ENCODE peak calls at places on chromosomes 12 and 14, in seven cellular contexts. Q is mammary epithelial cell, Y is SK-N-SH, I is kidney, G is prostate gland, T is ascending aorta, P is H9. C is an unnamed sample.
A peak's percentile ranks its signal among the peaks of the same experiment; 100 is the strongest.

GRCh38 chr14:61153436-61153835 is 127.7 kb downstream of the TMEM30B start:
- DNase-seq in Y (peak; percentile 33), I (no peak), P (no peak), T (no peak), Q (peak; percentile 45), G (no peak), C (peak; percentile 53)

GRCh38 chr12:127245437-127245836 is 1021.5 kb upstream of the TMEM132C start:
- DNase-seq in T (no peak), Q (peak; percentile 77), Y (no peak), I (no peak), P (no peak), G (no peak), C (no peak)

GRCh38 chr12:54173906-54174471 is 14.8 kb downstream of the SMUG1 start:
- DNase-seq in G (no peak), Q (no peak), T (no peak), P (no peak), I (no peak), Y (no peak), C (no peak)

GRCh38 chr12:120856980-120857379 is 47.2 kb downstream of the SPPL3 start:
- DNase-seq in P (no peak), G (no peak), I (no peak), Q (peak; percentile 61), T (no peak), Y (no peak), C (no peak)

GRCh38 chr12:32159381-32159780 is 52.7 kb downstream of the BICD1 start:
- DNase-seq in T (no peak), G (no peak), I (no peak), Y (no peak), Q (no peak), P (no peak), C (no peak)

GRCh38 chr12:65123435-65124063 is 2.4 kb upstream of the WIF1 start:
- DNase-seq in G (no peak), P (no peak), I (no peak), Y (peak; percentile 15), T (no peak), Q (peak; percentile 6), C (no peak)

GRCh38 chr14:51607677-51608076 is 44.0 kb upstream of the FRMD6 start:
- DNase-seq in Y (no peak), T (no peak), P (no peak), G (no peak), I (no peak), Q (no peak), C (no peak)

GRCh38 chr12:77795699-77796098 is 35.0 kb upstream of the NAV3 start:
- DNase-seq in P (no peak), I (no peak), Y (no peak), G (no peak), Q (no peak), T (no peak), C (no peak)

GRCh38 chr12:92078167-92079053 is 67.2 kb downstream of the BTG1 start:
- DNase-seq in I (no peak), Q (peak; percentile 97), Y (no peak), P (no peak), T (no peak), G (no peak), C (no peak)

GRCh38 chr14:34064349-34064748 is 113.5 kb upstream of the EGLN3 start:
- DNase-seq in I (no peak), P (no peak), Y (no peak), Q (peak; percentile 40), G (peak; percentile 17), T (no peak), C (no peak)

GRCh38 chr14:21917699-21918436 is 244.2 kb upstream of the OR4E1 start:
- DNase-seq in Q (peak; percentile 30), P (no peak), T (no peak), I (no peak), G (peak; percentile 31), Y (peak; percentile 11), C (peak; percentile 68)

GRCh38 chr12:25806271-25806670 is 152.2 kb upstream of the RASSF8 start:
- DNase-seq in Y (no peak), G (no peak), Q (peak; percentile 76), T (no peak), I (no peak), P (no peak), C (no peak)

GRCh38 chr12:101759396-101760047 is 20.3 kb upstream of the SYCP3 start:
- DNase-seq in P (no peak), T (no peak), Q (peak; percentile 19), G (no peak), Y (peak; percentile 59), I (no peak), C (no peak)

GRCh38 chr14:52397844-52398243 is 83.7 kb downstream of the PTGER2 start:
- DNase-seq in Q (no peak), G (no peak), T (no peak), I (no peak), P (no peak), Y (no peak), C (no peak)

GRCh38 chr12:4214912-4215861 is 58.4 kb upstream of the CCND2 start:
- DNase-seq in P (peak; percentile 20), T (peak; percentile 61), Y (no peak), I (no peak), Q (no peak), G (no peak), C (no peak)

GRCh38 chr12:92030618-92031017 is 115.0 kb downstream of the BTG1 start:
- DNase-seq in P (no peak), G (peak; percentile 84), T (no peak), I (no peak), Y (no peak), Q (peak; percentile 43), C (no peak)

GRCh38 chr12:69655616-69656336 is 43.3 kb downstream of the BEST3 start:
- DNase-seq in T (no peak), I (no peak), P (no peak), Q (peak; percentile 76), Y (no peak), G (no peak), C (no peak)

GRCh38 chr12:6546016-6546415 is 9.8 kb downstream of the IFFO1 start:
- DNase-seq in I (no peak), P (peak; percentile 20), Q (no peak), Y (no peak), T (no peak), G (no peak), C (no peak)

GRCh38 chr14:56524971-56525677 is 54.5 kb upstream of the TMEM260 start:
- DNase-seq in G (no peak), I (no peak), Y (no peak), T (no peak), P (no peak), Q (no peak), C (peak; percentile 76)

GRCh38 chr14:74577247-74577947 is 34.6 kb downstream of the LTBP2 start:
- DNase-seq in Y (no peak), P (no peak), I (no peak), Q (no peak), T (no peak), G (no peak), C (no peak)

GRCh38 chr14:37590810-37591139 is 4.3 kb downstream of the FOXA1 start:
- DNase-seq in Q (no peak), T (no peak), I (no peak), Y (no peak), P (no peak), G (no peak), C (no peak)

GRCh38 chr14:91279354-91279753 is 34.9 kb upstream of the GPR68 start:
- DNase-seq in Y (peak; percentile 62), Q (no peak), G (no peak), P (no peak), I (no peak), T (no peak), C (no peak)

GRCh38 chr12:130743606-130744005 is 27.5 kb upstream of the RIMBP2 start:
- DNase-seq in G (no peak), Q (no peak), T (no peak), P (no peak), I (no peak), Y (no peak), C (no peak)

GRCh38 chr12:116222358-116222757 is 55.1 kb downstream of the MED13L start:
- DNase-seq in P (no peak), I (no peak), T (no peak), Y (no peak), Q (peak; percentile 90), G (peak; percentile 79), C (no peak)
- H3K27ac ChIP-seq in P (no peak overlapping the region), I (no peak overlapping the region), T (no peak overlapping the region), Y (no peak overlapping the region), Q (peak overlapping the region; percentile 22), G (no peak overlapping the region), C (no peak overlapping the region)

DNA sequence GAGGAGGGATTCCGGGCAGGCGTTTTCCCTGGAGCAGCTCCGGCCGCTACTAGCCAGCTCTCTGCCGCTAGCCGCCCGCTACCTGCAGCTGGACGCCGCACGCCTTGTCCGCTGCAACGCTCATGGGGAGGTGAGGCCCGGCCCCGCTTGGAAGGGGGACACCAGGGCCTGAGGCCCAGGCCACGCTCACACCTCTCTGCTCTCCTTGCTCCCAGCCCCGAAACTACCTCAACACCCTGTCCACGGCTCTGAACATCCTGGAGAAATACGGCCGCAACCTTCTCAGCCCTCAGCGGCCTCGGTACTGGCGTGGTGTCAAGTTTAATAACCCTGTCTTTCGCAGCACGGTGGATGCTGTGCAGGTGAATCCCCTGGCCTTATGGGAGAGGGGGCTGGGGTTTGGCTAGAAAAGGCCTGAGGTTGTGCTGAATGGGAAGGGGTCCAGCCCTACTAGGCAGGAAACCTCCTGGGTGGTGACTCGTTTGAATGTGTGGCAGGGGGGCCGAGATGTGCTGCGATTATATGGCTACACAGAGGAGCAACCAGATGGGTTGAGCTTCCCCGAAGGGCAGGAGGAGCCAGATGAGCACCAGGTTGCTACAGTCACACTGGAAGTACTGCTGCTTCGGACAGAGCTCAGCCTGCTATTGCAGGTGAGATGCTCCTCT is 597 bp downstream of the RNF31 start:
- DNase-seq in Q (no peak), T (no peak), P (no peak), Y (no peak), I (peak; percentile 87), G (no peak), C (no peak)
- H3K4me1 ChIP-seq in Q (peaks cover 14% of the 10 kb centered on the region), T (peaks cover 22% of the 10 kb centered on the region), P (no peaks in the 10 kb centered on the region), Y (peaks cover 11% of the 10 kb centered on the region), I (peaks cover 11% of the 10 kb centered on the region), G (peaks cover 11% of the 10 kb centered on the region), C (peaks cover 6% of the 10 kb centered on the region)

GRCh38 chr12:103716517-103717196 is 124.4 kb downstream of the NT5DC3 start:
- DNase-seq in P (no peak), T (no peak), Y (no peak), G (no peak), Q (no peak), I (no peak), C (no peak)

GRCh38 chr12:103715494-103715893 is 125.5 kb downstream of the NT5DC3 start:
- DNase-seq in T (no peak), I (no peak), Q (no peak), Y (no peak), G (no peak), P (no peak), C (no peak)

DNA sequence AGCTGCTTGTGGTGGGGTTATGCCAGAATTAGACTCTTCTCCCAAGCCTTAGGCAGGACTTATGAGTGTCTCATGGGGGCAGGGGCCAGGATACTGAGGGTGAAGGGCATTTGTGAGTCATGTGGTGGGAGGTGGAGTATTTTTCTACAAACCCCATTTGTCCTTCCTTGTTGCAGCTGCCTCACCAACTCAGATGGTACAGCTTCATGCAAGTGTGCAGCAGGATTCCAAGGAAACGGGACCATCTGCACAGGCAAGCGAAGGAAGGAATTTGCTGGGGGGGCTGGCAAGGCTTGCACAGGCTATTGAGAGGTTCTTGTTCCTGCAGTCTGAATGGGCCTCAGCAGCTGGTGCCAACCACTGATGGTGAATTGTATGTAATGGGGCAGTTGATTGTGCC is 125.1 kb downstream of the STAB2 start:
- DNase-seq in Q (no peak), I (no peak), G (no peak), Y (no peak), P (no peak), T (no peak), C (no peak)
- TF ChIP-seq CTCF in Q (no peak), I (no peak), G (no peak), Y (no peak), P (no peak), T (no peak), C (no peak)

GRCh38 chr12:110366474-110367208 is 36.9 kb downstream of the ANAPC7 start:
- DNase-seq in Q (no peak), I (no peak), G (no peak), Y (no peak), T (no peak), P (no peak), C (no peak)
- H3K27ac ChIP-seq in Q (no peak overlapping the region), I (no peak overlapping the region), G (peak overlapping the region; percentile 81), Y (no peak overlapping the region), T (peak overlapping the region; percentile 76), P (no peak overlapping the region), C (peak overlapping the region; percentile 40)